ENCODE peak calls at places on chromosomes 11 and 22, in four cellular contexts. N is pancreas, K is adrenal gland, F is SK-N-SH. H is an unnamed sample.
A peak's percentile ranks its signal among the peaks of the same experiment; 100 is the strongest.

GRCh38 chr11:113384551-113384950 is 3.0 kb upstream of the ANKK1 start:
- DNase-seq in F (no peak), K (no peak), N (no peak), H (peak; percentile 81)

GRCh38 chr11:73203322-73203721 is 14.8 kb upstream of the P2RY2 start:
- DNase-seq in K (no peak), F (no peak), N (no peak), H (no peak)

GRCh38 chr11:93573184-93573583 is 30.0 kb upstream of the SMCO4 start:
- DNase-seq in N (no peak), F (no peak), K (no peak), H (no peak)

GRCh38 chr11:66420671-66421476 is at the start of gene NPAS4:
- DNase-seq in K (no peak), N (no peak), F (peak; percentile 89), H (no peak)

GRCh38 chr11:69002743-69003231 is 10.3 kb downstream of the MRGPRF start:
- DNase-seq in N (peak; percentile 34), K (no peak), F (no peak), H (no peak)

GRCh38 chr11:66494935-66495334 is 14.7 kb downstream of the DPP3 start:
- DNase-seq in F (no peak), N (no peak), K (no peak), H (no peak)

GRCh38 chr11:72349616-72350218 is 84.6 kb downstream of the CLPB start:
- DNase-seq in N (no peak), F (peak; percentile 68), K (peak; percentile 69), H (no peak)

GRCh38 chr11:74641289-74641688 is 48.9 kb downstream of the POLD3 start:
- DNase-seq in N (no peak), K (no peak), F (no peak), H (no peak)

GRCh38 chr11:112996924-112997323 is 35.7 kb downstream of the NCAM1 start:
- DNase-seq in F (no peak), K (no peak), N (no peak), H (no peak)

GRCh38 chr22:45320326-45320976 is 10.7 kb downstream of the FAM118A start:
- DNase-seq in K (no peak), F (no peak), N (no peak), H (no peak)

GRCh38 chr11:69301491-69302401 is 7.8 kb downstream of the MYEOV start:
- DNase-seq in N (peak; percentile 64), F (peak; percentile 63), K (peak; percentile 60), H (peak; percentile 100)

GRCh38 chr11:19393941-19394340 is 153.2 kb upstream of the E2F8 start:
- DNase-seq in N (no peak), F (no peak), K (no peak), H (peak; percentile 31)

GRCh38 chr11:99351620-99352019 is 330.9 kb downstream of the CNTN5 start:
- DNase-seq in N (no peak), F (no peak), K (no peak), H (no peak)

GRCh38 chr22:27666272-27666997 is 135.1 kb downstream of the MN1 start:
- DNase-seq in F (no peak), K (no peak), N (no peak), H (no peak)

GRCh38 chr11:45182902-45183301 is 36.5 kb downstream of the PRDM11 start:
- DNase-seq in K (no peak), F (peak; percentile 46), N (no peak), H (no peak)

GRCh38 chr22:46078241-46079092 is 71.9 kb upstream of the PPARA start:
- DNase-seq in F (peak; percentile 68), N (peak; percentile 92), K (peak; percentile 95), H (no peak)

DNA sequence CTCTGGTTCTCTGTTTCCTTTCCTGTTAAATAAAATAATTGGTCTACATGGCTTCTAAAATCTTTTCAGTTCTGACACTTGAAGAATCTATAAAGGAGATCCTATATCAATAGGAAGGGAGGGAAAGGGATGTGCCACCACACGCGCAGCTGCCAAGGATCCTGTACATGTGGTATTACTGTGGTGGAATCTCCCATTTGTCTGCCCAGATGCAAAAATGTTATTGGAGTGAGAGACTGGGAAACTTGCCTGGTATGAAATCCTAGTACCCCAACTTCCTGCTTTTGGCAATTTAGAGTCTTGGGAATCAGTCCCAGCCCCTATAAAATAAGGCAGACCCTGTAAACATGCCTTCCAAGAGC is 81.9 kb upstream of the PICALM start:
- DNase-seq in F (no peak), K (no peak), N (no peak), H (no peak)
- H3K4me3 ChIP-seq in F (no peak overlapping the region), K (no peak overlapping the region), N (no peak overlapping the region), H (no peak overlapping the region)

GRCh38 chr11:13391217-13391616 is 71.8 kb downstream of the BTBD10 start:
- DNase-seq in N (no peak), K (no peak), F (no peak), H (no peak)

GRCh38 chr11:13382751-13383150 is 80.3 kb downstream of the BTBD10 start:
- DNase-seq in K (no peak), F (no peak), N (no peak), H (no peak)

GRCh38 chr11:13388741-13389140 is 74.3 kb downstream of the BTBD10 start:
- DNase-seq in N (no peak), F (no peak), K (no peak), H (no peak)

GRCh38 chr11:13384837-13385417 is 78.1 kb downstream of the BTBD10 start:
- DNase-seq in F (peak; percentile 39), K (peak; percentile 25), N (no peak), H (no peak)

GRCh38 chr11:13386567-13386966 is 76.5 kb downstream of the BTBD10 start:
- DNase-seq in K (no peak), N (no peak), F (no peak), H (no peak)
- H3K36me3 ChIP-seq in K (peaks cover 56% of the 10 kb centered on the region), N (peaks cover 20% of the 10 kb centered on the region), F (peaks cover 58% of the 10 kb centered on the region), H (no peaks in the 10 kb centered on the region)

DNA sequence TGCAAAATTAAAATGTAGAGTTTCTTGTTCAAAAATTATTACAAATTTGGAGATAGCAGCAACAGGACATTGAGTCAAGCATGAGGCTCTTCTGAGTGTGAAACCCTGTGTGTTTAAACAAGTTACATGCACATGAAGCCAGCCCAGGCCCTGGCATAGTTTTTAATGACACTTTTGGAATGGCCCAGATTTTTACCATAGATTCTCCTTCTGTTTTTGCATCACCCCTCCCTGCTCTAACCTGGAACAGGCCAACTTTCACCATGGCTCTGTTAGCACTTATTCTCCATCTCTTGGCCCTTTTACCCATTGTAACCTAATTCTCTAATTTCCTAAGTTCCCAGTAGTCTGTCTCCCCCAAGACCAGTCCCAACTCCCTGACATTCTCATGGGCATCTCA is 63.1 kb upstream of the PRSS23 start:
- DNase-seq in N (no peak), K (no peak), F (no peak), H (no peak)
- H3K27ac ChIP-seq in N (no peak overlapping the region), K (no peak overlapping the region), F (peak overlapping the region; percentile 81), H (peak overlapping the region; percentile 1)

GRCh38 chr11:128628343-128628673 is 41.0 kb upstream of the ETS1 start:
- DNase-seq in K (no peak), N (no peak), F (no peak), H (no peak)
- H3K4me3 ChIP-seq in K (no peak overlapping the region), N (no peak overlapping the region), F (no peak overlapping the region), H (no peak overlapping the region)

GRCh38 chr11:46682773-46683752 is 17.4 kb downstream of the ARHGAP1 start:
- DNase-seq in F (no peak), N (peak; percentile 12), K (peak; percentile 80), H (no peak)
- H3K36me3 ChIP-seq in F (peaks cover 50% of the 10 kb centered on the region), N (peaks cover 28% of the 10 kb centered on the region), K (peaks cover 75% of the 10 kb centered on the region), H (peaks cover 3% of the 10 kb centered on the region)

GRCh38 chr11:48101958-48102357 is 114.7 kb upstream of the OR4B1 start:
- DNase-seq in K (no peak), F (no peak), N (no peak), H (no peak)
- H3K27ac ChIP-seq in K (no peak overlapping the region), F (no peak overlapping the region), N (no peak overlapping the region), H (no peak overlapping the region)

GRCh38 chr22:50201191-50202129 is 649 bp downstream of the SELENOO start:
- DNase-seq in N (peak; percentile 88), F (no peak), K (peak; percentile 45), H (no peak)

GRCh38 chr22:50198624-50199017 is 2.2 kb upstream of the SELENOO start:
- DNase-seq in F (no peak), K (no peak), N (no peak), H (no peak)

GRCh38 chr22:50200333-50201190 is at the start of gene SELENOO:
- DNase-seq in F (peak; percentile 100), N (peak; percentile 96), K (peak; percentile 86), H (peak; percentile 89)

GRCh38 chr22:50199251-50199721 is 1.5 kb upstream of the SELENOO start:
- DNase-seq in N (peak; percentile 85), K (no peak), F (no peak), H (no peak)

DNA sequence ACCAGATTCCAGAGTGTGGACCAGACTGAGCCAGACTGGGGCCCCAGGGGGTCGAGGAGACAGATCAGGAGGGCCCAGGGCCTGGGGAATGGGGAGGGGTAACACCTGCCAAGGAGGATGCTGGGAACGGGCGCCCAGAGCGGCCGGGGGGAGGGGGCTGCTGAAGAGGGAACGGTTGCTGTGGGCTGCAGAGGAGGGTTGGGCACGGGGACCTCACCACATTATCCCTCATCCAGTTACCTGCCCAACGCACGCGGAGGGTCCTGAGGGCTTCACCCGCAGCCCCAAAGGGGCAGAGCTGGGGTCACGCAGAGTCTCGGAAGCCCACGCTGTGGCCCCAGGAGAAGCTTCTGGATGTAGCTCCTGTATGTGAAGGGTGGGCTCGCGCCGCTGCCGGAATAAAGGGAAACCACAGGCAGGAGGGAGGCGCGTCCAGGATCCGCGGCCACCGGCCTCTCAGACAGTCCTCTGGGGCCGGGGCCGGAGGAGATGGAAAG is 927 bp upstream of the SELENOO start:
- DNase-seq in N (peak; percentile 86), K (peak; percentile 40), F (peak; percentile 65), H (no peak)
- H3K4me3 ChIP-seq in N (peak overlapping the region; percentile 61), K (no peak overlapping the region), F (peak overlapping the region; percentile 64), H (peak overlapping the region; percentile 89)

GRCh38 chr22:19903031-19903430 is 38.5 kb upstream of the COMT start:
- DNase-seq in N (no peak), F (peak; percentile 82), K (no peak), H (no peak)
- H3K36me3 ChIP-seq in N (no peaks in the 10 kb centered on the region), F (no peaks in the 10 kb centered on the region), K (peaks cover 12% of the 10 kb centered on the region), H (no peaks in the 10 kb centered on the region)

GRCh38 chr11:83072689-83073242 is 1.1 kb upstream of the RAB30 start:
- DNase-seq in F (no peak), K (no peak), N (no peak), H (no peak)

GRCh38 chr11:83070878-83071640 is 638 bp downstream of the RAB30 start:
- DNase-seq in K (peak; percentile 67), N (no peak), F (peak; percentile 39), H (no peak)

GRCh38 chr11:83071641-83072591 is at the start of gene RAB30:
- DNase-seq in K (peak; percentile 99), F (peak; percentile 87), N (peak; percentile 94), H (peak; percentile 100)

GRCh38 chr11:83073884-83074283 is 2.2 kb upstream of the RAB30 start:
- DNase-seq in N (no peak), K (no peak), F (no peak), H (no peak)

GRCh38 chr11:83073248-83073647 is 1.6 kb upstream of the RAB30 start:
- DNase-seq in F (no peak), K (no peak), N (no peak), H (no peak)
- H3K27ac ChIP-seq in F (no peak overlapping the region), K (no peak overlapping the region), N (no peak overlapping the region), H (no peak overlapping the region)

H was measured in PC-9.